ENCODE peak calls at places on chromosomes 11 and 22, in six cellular contexts. One of them, this sample, is unnamed.

GRCh38 chr22:39139933-39140332 is 12.5 kb downstream of the CBX7 start:
- DNase-seq in coronary artery: no peak
- DNase-seq in cardiac muscle cell: no peak
- DNase-seq in activated CD4-positive, alpha-beta T cell treated with anti-CD3 and anti-CD28 coated beads for 36 hours: no peak
- DNase-seq in hippocampal formation: no peak
- DNase-seq in D341Med: no peak
- DNase-seq in this sample: no peak

GRCh38 chr11:83691387-83692088 is 405.4 kb upstream of the CCDC90B start:
- DNase-seq in D341Med: no peak
- DNase-seq in cardiac muscle cell: peak
- DNase-seq in coronary artery: no peak
- DNase-seq in hippocampal formation: no peak
- DNase-seq in activated CD4-positive, alpha-beta T cell treated with anti-CD3 and anti-CD28 coated beads for 36 hours: no peak
- DNase-seq in this sample: peak

GRCh38 chr22:48824673-48825651 is 1002.7 kb downstream of the BRD1 start:
- DNase-seq in cardiac muscle cell: no peak
- DNase-seq in D341Med: no peak
- DNase-seq in coronary artery: no peak
- DNase-seq in hippocampal formation: no peak
- DNase-seq in activated CD4-positive, alpha-beta T cell treated with anti-CD3 and anti-CD28 coated beads for 36 hours: peak
- DNase-seq in this sample: no peak

GRCh38 chr11:58451585-58451984 is 9.5 kb upstream of the OR5B12 start:
- DNase-seq in D341Med: no peak
- DNase-seq in coronary artery: no peak
- DNase-seq in hippocampal formation: no peak
- DNase-seq in activated CD4-positive, alpha-beta T cell treated with anti-CD3 and anti-CD28 coated beads for 36 hours: no peak
- DNase-seq in cardiac muscle cell: no peak
- DNase-seq in this sample: no peak

GRCh38 chr11:45149483-45150056 is 3.1 kb downstream of the PRDM11 start:
- DNase-seq in activated CD4-positive, alpha-beta T cell treated with anti-CD3 and anti-CD28 coated beads for 36 hours: no peak
- DNase-seq in hippocampal formation: no peak
- DNase-seq in coronary artery: peak
- DNase-seq in cardiac muscle cell: no peak
- DNase-seq in D341Med: no peak
- DNase-seq in this sample: no peak

GRCh38 chr11:131695889-131696429 is 325.5 kb downstream of the NTM start:
- DNase-seq in hippocampal formation: no peak
- DNase-seq in cardiac muscle cell: no peak
- DNase-seq in D341Med: no peak
- DNase-seq in coronary artery: no peak
- DNase-seq in activated CD4-positive, alpha-beta T cell treated with anti-CD3 and anti-CD28 coated beads for 36 hours: no peak
- DNase-seq in this sample: peak

GRCh38 chr11:89498845-89499448 is 7.8 kb upstream of the NOX4 start:
- DNase-seq in hippocampal formation: no peak
- DNase-seq in coronary artery: no peak
- DNase-seq in cardiac muscle cell: no peak
- DNase-seq in activated CD4-positive, alpha-beta T cell treated with anti-CD3 and anti-CD28 coated beads for 36 hours: no peak
- DNase-seq in D341Med: no peak
- DNase-seq in this sample: no peak

GRCh38 chr11:69044111-69045013 is 4.4 kb upstream of the TPCN2 start:
- DNase-seq in hippocampal formation: peak
- DNase-seq in coronary artery: peak
- DNase-seq in D341Med: peak
- DNase-seq in activated CD4-positive, alpha-beta T cell treated with anti-CD3 and anti-CD28 coated beads for 36 hours: peak
- DNase-seq in cardiac muscle cell: peak
- DNase-seq in this sample: peak

GRCh38 chr11:85950317-85951048 is 95.3 kb downstream of the CCDC83 start:
- DNase-seq in D341Med: no peak
- DNase-seq in coronary artery: no peak
- DNase-seq in cardiac muscle cell: no peak
- DNase-seq in activated CD4-positive, alpha-beta T cell treated with anti-CD3 and anti-CD28 coated beads for 36 hours: no peak
- DNase-seq in hippocampal formation: no peak
- DNase-seq in this sample: no peak

GRCh38 chr11:31827458-31828206 is 16.5 kb upstream of the PAX6 start:
- DNase-seq in hippocampal formation: no peak
- DNase-seq in coronary artery: no peak
- DNase-seq in D341Med: no peak
- DNase-seq in cardiac muscle cell: no peak
- DNase-seq in activated CD4-positive, alpha-beta T cell treated with anti-CD3 and anti-CD28 coated beads for 36 hours: no peak
- DNase-seq in this sample: no peak

GRCh38 chr11:82757660-82758301 is 24.1 kb upstream of the FAM181B start:
- DNase-seq in cardiac muscle cell: no peak
- DNase-seq in activated CD4-positive, alpha-beta T cell treated with anti-CD3 and anti-CD28 coated beads for 36 hours: no peak
- DNase-seq in hippocampal formation: no peak
- DNase-seq in D341Med: no peak
- DNase-seq in coronary artery: no peak
- DNase-seq in this sample: no peak

GRCh38 chr11:10302744-10303557 is 1.9 kb upstream of the ADM start:
- DNase-seq in activated CD4-positive, alpha-beta T cell treated with anti-CD3 and anti-CD28 coated beads for 36 hours: peak
- DNase-seq in hippocampal formation: peak
- DNase-seq in D341Med: peak
- DNase-seq in coronary artery: peak
- DNase-seq in cardiac muscle cell: peak
- DNase-seq in this sample: peak

GRCh38 chr22:19879248-19879575 is 24.5 kb upstream of the GNB1L start:
- DNase-seq in D341Med: peak
- DNase-seq in hippocampal formation: no peak
- DNase-seq in coronary artery: peak
- DNase-seq in activated CD4-positive, alpha-beta T cell treated with anti-CD3 and anti-CD28 coated beads for 36 hours: no peak
- DNase-seq in cardiac muscle cell: no peak
- DNase-seq in this sample: no peak

GRCh38 chr22:20741634-20742581 is 32.0 kb upstream of the SERPIND1 start:
- DNase-seq in hippocampal formation: no peak
- DNase-seq in coronary artery: no peak
- DNase-seq in D341Med: peak
- DNase-seq in cardiac muscle cell: peak
- DNase-seq in activated CD4-positive, alpha-beta T cell treated with anti-CD3 and anti-CD28 coated beads for 36 hours: peak
- DNase-seq in this sample: peak

GRCh38 chr11:123251656-123252344 is 56.8 kb upstream of the CLMP start:
- DNase-seq in cardiac muscle cell: peak
- DNase-seq in activated CD4-positive, alpha-beta T cell treated with anti-CD3 and anti-CD28 coated beads for 36 hours: no peak
- DNase-seq in D341Med: no peak
- DNase-seq in coronary artery: peak
- DNase-seq in hippocampal formation: no peak
- DNase-seq in this sample: peak

GRCh38 chr11:119835804-119836203 is 106.8 kb upstream of the NECTIN1 start:
- DNase-seq in cardiac muscle cell: no peak
- DNase-seq in hippocampal formation: no peak
- DNase-seq in activated CD4-positive, alpha-beta T cell treated with anti-CD3 and anti-CD28 coated beads for 36 hours: peak
- DNase-seq in D341Med: no peak
- DNase-seq in coronary artery: no peak
- DNase-seq in this sample: no peak

GRCh38 chr11:128587415-128587814 is at the start of gene ETS1:
- DNase-seq in cardiac muscle cell: no peak
- DNase-seq in activated CD4-positive, alpha-beta T cell treated with anti-CD3 and anti-CD28 coated beads for 36 hours: no peak
- DNase-seq in coronary artery: no peak
- DNase-seq in D341Med: no peak
- DNase-seq in hippocampal formation: no peak
- DNase-seq in this sample: peak

GRCh38 chr11:2582436-2582931 is 117.3 kb downstream of the KCNQ1OT1 start:
- DNase-seq in coronary artery: no peak
- DNase-seq in D341Med: peak
- DNase-seq in cardiac muscle cell: peak
- DNase-seq in activated CD4-positive, alpha-beta T cell treated with anti-CD3 and anti-CD28 coated beads for 36 hours: peak
- DNase-seq in hippocampal formation: no peak
- DNase-seq in this sample: no peak

GRCh38 chr22:39401301-39401631 is 1.7 kb downstream of the TAB1 start:
- DNase-seq in coronary artery: no peak
- DNase-seq in activated CD4-positive, alpha-beta T cell treated with anti-CD3 and anti-CD28 coated beads for 36 hours: no peak
- DNase-seq in cardiac muscle cell: no peak
- DNase-seq in hippocampal formation: no peak
- DNase-seq in D341Med: no peak
- DNase-seq in this sample: no peak

GRCh38 chr22:48979482-48979881 is 848.2 kb downstream of the BRD1 start:
- DNase-seq in coronary artery: no peak
- DNase-seq in D341Med: no peak
- DNase-seq in activated CD4-positive, alpha-beta T cell treated with anti-CD3 and anti-CD28 coated beads for 36 hours: no peak
- DNase-seq in hippocampal formation: no peak
- DNase-seq in cardiac muscle cell: no peak
- DNase-seq in this sample: no peak

GRCh38 chr11:66951927-66952337 is 6.3 kb downstream of the PC start:
- DNase-seq in activated CD4-positive, alpha-beta T cell treated with anti-CD3 and anti-CD28 coated beads for 36 hours: no peak
- DNase-seq in hippocampal formation: no peak
- DNase-seq in cardiac muscle cell: peak
- DNase-seq in D341Med: no peak
- DNase-seq in coronary artery: no peak
- DNase-seq in this sample: no peak

GRCh38 chr11:19868281-19868821 is 155.7 kb downstream of the NAV2 start:
- DNase-seq in coronary artery: peak
- DNase-seq in hippocampal formation: peak
- DNase-seq in activated CD4-positive, alpha-beta T cell treated with anti-CD3 and anti-CD28 coated beads for 36 hours: no peak
- DNase-seq in cardiac muscle cell: peak
- DNase-seq in D341Med: no peak
- DNase-seq in this sample: peak

GRCh38 chr11:69964247-69964643 is 113.9 kb upstream of the ANO1 start:
- DNase-seq in activated CD4-positive, alpha-beta T cell treated with anti-CD3 and anti-CD28 coated beads for 36 hours: no peak
- DNase-seq in hippocampal formation: no peak
- DNase-seq in cardiac muscle cell: no peak
- DNase-seq in coronary artery: no peak
- DNase-seq in D341Med: no peak
- DNase-seq in this sample: no peak

GRCh38 chr11:35617316-35617686 is 959 bp upstream of the FJX1 start:
- DNase-seq in D341Med: no peak
- DNase-seq in hippocampal formation: no peak
- DNase-seq in cardiac muscle cell: no peak
- DNase-seq in activated CD4-positive, alpha-beta T cell treated with anti-CD3 and anti-CD28 coated beads for 36 hours: no peak
- DNase-seq in coronary artery: no peak
- DNase-seq in this sample: no peak

GRCh38 chr11:82701847-82702520 is 31.7 kb downstream of the FAM181B start:
- DNase-seq in D341Med: peak
- DNase-seq in activated CD4-positive, alpha-beta T cell treated with anti-CD3 and anti-CD28 coated beads for 36 hours: peak
- DNase-seq in hippocampal formation: peak
- DNase-seq in cardiac muscle cell: peak
- DNase-seq in coronary artery: no peak
- DNase-seq in this sample: peak

GRCh38 chr11:128196235-128196634 is 391.1 kb downstream of the ETS1 start:
- DNase-seq in hippocampal formation: no peak
- DNase-seq in cardiac muscle cell: peak
- DNase-seq in coronary artery: no peak
- DNase-seq in D341Med: no peak
- DNase-seq in activated CD4-positive, alpha-beta T cell treated with anti-CD3 and anti-CD28 coated beads for 36 hours: no peak
- DNase-seq in this sample: peak

GRCh38 chr11:114395776-114396175 is 4.5 kb downstream of the C11orf71 start:
- DNase-seq in activated CD4-positive, alpha-beta T cell treated with anti-CD3 and anti-CD28 coated beads for 36 hours: no peak
- DNase-seq in coronary artery: no peak
- DNase-seq in D341Med: no peak
- DNase-seq in cardiac muscle cell: no peak
- DNase-seq in hippocampal formation: no peak
- DNase-seq in this sample: no peak

GRCh38 chr22:26464312-26464711 is 19.3 kb downstream of the HPS4 start:
- DNase-seq in D341Med: no peak
- DNase-seq in activated CD4-positive, alpha-beta T cell treated with anti-CD3 and anti-CD28 coated beads for 36 hours: no peak
- DNase-seq in cardiac muscle cell: peak
- DNase-seq in coronary artery: no peak
- DNase-seq in hippocampal formation: no peak
- DNase-seq in this sample: peak

GRCh38 chr11:64715756-64716470 is 7.1 kb downstream of the NRXN2 start:
- DNase-seq in cardiac muscle cell: no peak
- DNase-seq in coronary artery: no peak
- DNase-seq in activated CD4-positive, alpha-beta T cell treated with anti-CD3 and anti-CD28 coated beads for 36 hours: no peak
- DNase-seq in hippocampal formation: no peak
- DNase-seq in D341Med: no peak
- DNase-seq in this sample: no peak

This sample was measured in cardiac fibroblast.